ENCODE peak calls at places on chromosomes 13 and 19, in five cellular contexts. One of them, this sample, is unnamed.
A peak's percentile ranks its signal among the peaks of the same experiment; 100 is the strongest.

GRCh38 chr19:2549701-2550191 is 73.8 kb downstream of the GADD45B start:
- DNase-seq in NCI-H1694: no peak
- DNase-seq in T47D: peak; percentile 48
- DNase-seq in NCI-H2081: no peak
- DNase-seq in astrocyte of the cerebellum: peak; percentile 97
- DNase-seq in this sample: peak; percentile 68

GRCh38 chr13:103203750-103204330 is 137.6 kb upstream of the SLC10A2 start:
- DNase-seq in T47D: no peak
- DNase-seq in NCI-H1694: no peak
- DNase-seq in NCI-H2081: no peak
- DNase-seq in astrocyte of the cerebellum: no peak
- DNase-seq in this sample: no peak

GRCh38 chr13:27678306-27679040 is 56.8 kb downstream of the POLR1D start:
- DNase-seq in NCI-H2081: no peak
- DNase-seq in astrocyte of the cerebellum: no peak
- DNase-seq in NCI-H1694: no peak
- DNase-seq in T47D: no peak
- DNase-seq in this sample: no peak

GRCh38 chr19:13885826-13886365 is 9.0 kb downstream of the NANOS3 start:
- DNase-seq in T47D: no peak
- DNase-seq in NCI-H2081: no peak
- DNase-seq in NCI-H1694: no peak
- DNase-seq in astrocyte of the cerebellum: no peak
- DNase-seq in this sample: no peak

GRCh38 chr13:48624858-48625257 is 28.9 kb upstream of the CYSLTR2 start:
- DNase-seq in T47D: no peak
- DNase-seq in NCI-H1694: no peak
- DNase-seq in astrocyte of the cerebellum: no peak
- DNase-seq in NCI-H2081: no peak
- DNase-seq in this sample: no peak

GRCh38 chr13:32587014-32587773 is 942 bp downstream of the PDS5B start:
- DNase-seq in T47D: peak; percentile 56
- DNase-seq in NCI-H2081: peak; percentile 49
- DNase-seq in NCI-H1694: peak; percentile 8
- DNase-seq in astrocyte of the cerebellum: peak; percentile 27
- DNase-seq in this sample: peak; percentile 76

GRCh38 chr19:2478756-2479555 is 3.0 kb downstream of the GADD45B start:
- DNase-seq in NCI-H1694: no peak
- DNase-seq in NCI-H2081: no peak
- DNase-seq in T47D: peak; percentile 78
- DNase-seq in astrocyte of the cerebellum: no peak
- DNase-seq in this sample: peak; percentile 46

GRCh38 chr19:23286477-23286876 is 36.3 kb upstream of the ZNF724 start:
- DNase-seq in T47D: peak; percentile 22
- DNase-seq in NCI-H2081: no peak
- DNase-seq in NCI-H1694: no peak
- DNase-seq in astrocyte of the cerebellum: no peak
- DNase-seq in this sample: no peak

GRCh38 chr19:54408627-54409026 is 6.6 kb upstream of the TTYH1 start:
- DNase-seq in NCI-H1694: no peak
- DNase-seq in astrocyte of the cerebellum: no peak
- DNase-seq in NCI-H2081: no peak
- DNase-seq in T47D: no peak
- DNase-seq in this sample: no peak

GRCh38 chr19:1646931-1647663 is 5.3 kb downstream of the TCF3 start:
- DNase-seq in NCI-H1694: no peak
- DNase-seq in astrocyte of the cerebellum: no peak
- DNase-seq in NCI-H2081: no peak
- DNase-seq in T47D: no peak
- DNase-seq in this sample: no peak

GRCh38 chr19:46497773-46498172 is 2.1 kb upstream of the PNMA8B start:
- DNase-seq in T47D: no peak
- DNase-seq in astrocyte of the cerebellum: no peak
- DNase-seq in NCI-H1694: no peak
- DNase-seq in NCI-H2081: no peak
- DNase-seq in this sample: no peak

GRCh38 chr13:107438251-107438650 is 777.1 kb downstream of the LIG4 start:
- DNase-seq in astrocyte of the cerebellum: no peak
- DNase-seq in T47D: no peak
- DNase-seq in NCI-H2081: no peak
- DNase-seq in NCI-H1694: no peak
- DNase-seq in this sample: no peak

GRCh38 chr13:62407871-62408270 is 992.2 kb upstream of the PCDH20 start:
- DNase-seq in astrocyte of the cerebellum: no peak
- DNase-seq in T47D: no peak
- DNase-seq in NCI-H1694: no peak
- DNase-seq in NCI-H2081: no peak
- DNase-seq in this sample: no peak

GRCh38 chr19:2282062-2282861 is at the start of gene PEAK3:
- DNase-seq in astrocyte of the cerebellum: no peak
- DNase-seq in T47D: no peak
- DNase-seq in NCI-H1694: no peak
- DNase-seq in NCI-H2081: no peak
- DNase-seq in this sample: peak; percentile 56

GRCh38 chr19:29941828-29942403 is at the start of gene URI1:
- DNase-seq in NCI-H2081: peak; percentile 81
- DNase-seq in T47D: peak; percentile 87
- DNase-seq in astrocyte of the cerebellum: peak; percentile 43
- DNase-seq in NCI-H1694: peak; percentile 68
- DNase-seq in this sample: peak; percentile 96

GRCh38 chr19:45526143-45526542 is 18.9 kb downstream of the VASP start:
- DNase-seq in NCI-H1694: peak; percentile 21
- DNase-seq in astrocyte of the cerebellum: no peak
- DNase-seq in T47D: peak; percentile 93
- DNase-seq in NCI-H2081: peak; percentile 46
- DNase-seq in this sample: peak; percentile 69

This sample was measured in frontal cortex.